ENCODE peak calls at places on chromosomes 5 and 9, in five cellular contexts. R is stimulated activated CD4-positive, alpha-beta T cell treated with anti-CD3 and anti-CD28 coated beads, Interleukin-4, amount 100 ng/mL, for 1 hour; A is SW 1271; K is RWPE1; E is cardiac muscle cell. S is an unnamed sample.

GRCh38 chr9:126684965-126685465 is 71.3 kb downstream of the LMX1B start:
- DNase-seq in A (no peak), K (no peak), R (no peak), E (no peak), S (no peak)

GRCh38 chr5:139755892-139756671 is 39.5 kb upstream of the PSD2 start:
- DNase-seq in R (no peak), E (no peak), K (no peak), A (no peak), S (no peak)

GRCh38 chr5:61965074-61965473 is 340.9 kb upstream of the KIF2A start:
- DNase-seq in A (no peak), E (no peak), K (no peak), R (no peak), S (no peak)

GRCh38 chr9:37978983-37979382 is 75.1 kb upstream of the SLC25A51 start:
- DNase-seq in R (no peak), E (no peak), K (no peak), A (no peak), S (no peak)

GRCh38 chr5:65480306-65480865 is 1.3 kb downstream of the ADAMTS6 start:
- DNase-seq in A (peak), R (peak), K (peak), E (peak), S (peak)

GRCh38 chr5:151619812-151620462 is 28.8 kb upstream of the FAT2 start:
- DNase-seq in A (no peak), K (peak), R (no peak), E (no peak), S (no peak)

GRCh38 chr9:116162241-116162781 is 8.7 kb downstream of the PAPPA start:
- DNase-seq in E (no peak), A (no peak), R (no peak), K (no peak), S (no peak)

GRCh38 chr5:172872997-172873491 is 39.0 kb downstream of the ERGIC1 start:
- DNase-seq in E (peak), K (no peak), A (no peak), R (no peak), S (peak)

GRCh38 chr5:143775258-143775657 is 36.7 kb upstream of the HMHB1 start:
- DNase-seq in K (no peak), R (no peak), A (no peak), E (no peak), S (peak)

GRCh38 chr5:13328316-13328715 is 616.2 kb downstream of the DNAH5 start:
- DNase-seq in E (no peak), K (no peak), R (no peak), A (no peak), S (no peak)

GRCh38 chr5:10539685-10539998 is 24.2 kb upstream of the ANKRD33B start:
- DNase-seq in K (no peak), A (no peak), R (no peak), E (no peak), S (no peak)

GRCh38 chr9:72363908-72364678 is 915 bp downstream of the ZFAND5 start:
- DNase-seq in K (peak), A (peak), R (peak), E (peak), S (peak)

GRCh38 chr5:177035982-177036381 is 13.5 kb downstream of the ZNF346 start:
- DNase-seq in E (no peak), R (no peak), K (no peak), A (no peak), S (peak)

GRCh38 chr5:52840286-52841050 is 52.8 kb downstream of the ITGA1 start:
- DNase-seq in A (no peak), K (no peak), R (no peak), E (no peak), S (no peak)

GRCh38 chr5:156617426-156617825 is 232.7 kb upstream of the PPP1R2B start:
- DNase-seq in K (no peak), A (no peak), R (no peak), E (no peak), S (no peak)

GRCh38 chr5:10077721-10078551 is 171.8 kb downstream of the ATPSCKMT start:
- DNase-seq in A (no peak), R (no peak), K (no peak), E (peak), S (no peak)

GRCh38 chr5:138054863-138055558 is 22.1 kb upstream of the FAM13B start:
- DNase-seq in R (no peak), K (no peak), A (no peak), E (no peak), S (no peak)

GRCh38 chr9:122213589-122214413 is 15.0 kb downstream of the LHX6 start:
- DNase-seq in K (peak), R (peak), A (peak), E (peak), S (peak)

GRCh38 chr9:35749515-35750255 is 598 bp downstream of the RGP1 start:
- DNase-seq in R (peak), E (peak), A (peak), K (no peak), S (peak)

GRCh38 chr5:206406-206805 is 11.5 kb downstream of the CCDC127 start:
- DNase-seq in A (no peak), E (no peak), K (no peak), R (no peak), S (no peak)

GRCh38 chr5:103621548-103621930 is 59.0 kb upstream of the NUDT12 start:
- DNase-seq in K (no peak), A (no peak), R (no peak), E (peak), S (no peak)

GRCh38 chr9:97615439-97616072 is 17.6 kb downstream of the TSTD2 start:
- DNase-seq in R (peak), E (peak), A (peak), K (peak), S (peak)

GRCh38 chr5:25850581-25850980 is 1187.8 kb downstream of the CDH9 start:
- DNase-seq in K (peak), E (no peak), A (no peak), R (no peak), S (no peak)

GRCh38 chr9:121769939-121770338 is 118.5 kb downstream of the DAB2IP start:
- DNase-seq in E (no peak), K (no peak), R (no peak), A (no peak), S (no peak)

GRCh38 chr9:2241875-2242741 is 227.0 kb downstream of the SMARCA2 start:
- DNase-seq in E (peak), K (peak), A (peak), R (peak), S (peak)

GRCh38 chr9:130498298-130498917 is 53.6 kb downstream of the ASS1 start:
- DNase-seq in K (no peak), A (no peak), R (no peak), E (no peak), S (no peak)

GRCh38 chr9:113602126-113603119 is 138.9 kb downstream of the RGS3 start:
- DNase-seq in K (peak), A (no peak), E (no peak), R (peak), S (no peak)

GRCh38 chr5:141968914-141969608 is at the start of gene RNF14:
- DNase-seq in E (peak), K (peak), A (peak), R (peak), S (peak)

GRCh38 chr5:164663223-164663989 is 1158.0 kb downstream of the MAT2B start:
- DNase-seq in R (no peak), E (no peak), K (peak), A (peak), S (no peak)

GRCh38 chr5:95631991-95632675 is 12.2 kb downstream of the GPR150 start:
- DNase-seq in A (peak), R (peak), K (no peak), E (no peak), S (peak)

GRCh38 chr9:77885104-77885672 is 146.4 kb downstream of the GNAQ start:
- DNase-seq in E (no peak), A (no peak), R (no peak), K (no peak), S (no peak)

GRCh38 chr5:153629027-153629426 is 138.6 kb downstream of the GRIA1 start:
- DNase-seq in R (no peak), A (peak), E (peak), K (peak), S (peak)

GRCh38 chr9:107674937-107675277 is 185.3 kb upstream of the KLF4 start:
- DNase-seq in A (no peak), E (no peak), K (no peak), R (no peak), S (no peak)

GRCh38 chr5:117623042-117623815 is 1048.6 kb upstream of the SEMA6A start:
- DNase-seq in R (no peak), A (no peak), K (peak), E (peak), S (no peak)

GRCh38 chr5:5077236-5077635 is 62.9 kb upstream of the ADAMTS16 start:
- DNase-seq in K (no peak), A (no peak), R (no peak), E (no peak), S (no peak)

GRCh38 chr9:128207076-128207731 is 4.0 kb downstream of the DNM1 start:
- DNase-seq in A (no peak), K (no peak), R (no peak), E (no peak), S (no peak)